ENCODE peak calls at places on chromosome 12, in ten cellular contexts. One of them, this sample, is unnamed.
A peak's percentile ranks its signal among the peaks of the same experiment; 100 is the strongest.

GRCh38 chr12:131106542-131106941 is 152.8 kb downstream of the ADGRD1 start:
- DNase-seq in lung: no peak
- DNase-seq in fibroblast of mammary gland: no peak
- DNase-seq in GM23338: no peak
- DNase-seq in osteoblast: no peak
- DNase-seq in kidney: no peak
- DNase-seq in breast epithelium: no peak
- DNase-seq in fibroblast of villous mesenchyme: no peak
- DNase-seq in heart left ventricle: no peak
- DNase-seq in tibial artery: no peak
- DNase-seq in this sample: no peak

GRCh38 chr12:122004633-122005071 is 17.0 kb upstream of the BCL7A start:
- DNase-seq in lung: no peak
- DNase-seq in fibroblast of mammary gland: peak; percentile 12
- DNase-seq in GM23338: no peak
- DNase-seq in osteoblast: no peak
- DNase-seq in kidney: peak; percentile 61
- DNase-seq in breast epithelium: no peak
- DNase-seq in fibroblast of villous mesenchyme: no peak
- DNase-seq in heart left ventricle: peak; percentile 37
- DNase-seq in tibial artery: no peak
- DNase-seq in this sample: no peak

GRCh38 chr12:51388066-51388799 is 3.0 kb downstream of the GALNT6 start:
- DNase-seq in lung: no peak
- DNase-seq in fibroblast of mammary gland: peak; percentile 34
- DNase-seq in GM23338: peak; percentile 26
- DNase-seq in osteoblast: peak; percentile 80
- DNase-seq in kidney: no peak
- DNase-seq in breast epithelium: peak; percentile 58
- DNase-seq in fibroblast of villous mesenchyme: peak; percentile 68
- DNase-seq in heart left ventricle: no peak
- DNase-seq in tibial artery: peak; percentile 67
- DNase-seq in this sample: peak; percentile 65

GRCh38 chr12:53091756-53092155 is 5.7 kb upstream of the IGFBP6 start:
- DNase-seq in lung: no peak
- DNase-seq in fibroblast of mammary gland: no peak
- DNase-seq in GM23338: no peak
- DNase-seq in osteoblast: no peak
- DNase-seq in kidney: no peak
- DNase-seq in breast epithelium: no peak
- DNase-seq in fibroblast of villous mesenchyme: no peak
- DNase-seq in heart left ventricle: no peak
- DNase-seq in tibial artery: peak; percentile 15
- DNase-seq in this sample: no peak

GRCh38 chr12:132174015-132174660 is 29.9 kb downstream of the NOC4L start:
- DNase-seq in lung: no peak
- DNase-seq in fibroblast of mammary gland: no peak
- DNase-seq in GM23338: no peak
- DNase-seq in osteoblast: no peak
- DNase-seq in kidney: peak; percentile 73
- DNase-seq in breast epithelium: no peak
- DNase-seq in fibroblast of villous mesenchyme: no peak
- DNase-seq in heart left ventricle: peak; percentile 53
- DNase-seq in tibial artery: no peak
- DNase-seq in this sample: no peak

GRCh38 chr12:55824726-55825125 is 4.7 kb downstream of the DNAJC14 start:
- DNase-seq in lung: no peak
- DNase-seq in fibroblast of mammary gland: no peak
- DNase-seq in GM23338: no peak
- DNase-seq in osteoblast: no peak
- DNase-seq in kidney: no peak
- DNase-seq in breast epithelium: no peak
- DNase-seq in fibroblast of villous mesenchyme: no peak
- DNase-seq in heart left ventricle: no peak
- DNase-seq in tibial artery: no peak
- DNase-seq in this sample: no peak

GRCh38 chr12:24596768-24597388 is 352.0 kb downstream of the BCAT1 start:
- DNase-seq in lung: no peak
- DNase-seq in fibroblast of mammary gland: peak; percentile 71
- DNase-seq in GM23338: peak; percentile 74
- DNase-seq in osteoblast: no peak
- DNase-seq in kidney: no peak
- DNase-seq in breast epithelium: no peak
- DNase-seq in fibroblast of villous mesenchyme: peak; percentile 65
- DNase-seq in heart left ventricle: no peak
- DNase-seq in tibial artery: no peak
- DNase-seq in this sample: peak; percentile 68

GRCh38 chr12:65943388-65944137 is 119.3 kb downstream of the HMGA2 start:
- DNase-seq in lung: no peak
- DNase-seq in fibroblast of mammary gland: peak; percentile 76
- DNase-seq in GM23338: peak; percentile 48
- DNase-seq in osteoblast: no peak
- DNase-seq in kidney: no peak
- DNase-seq in breast epithelium: no peak
- DNase-seq in fibroblast of villous mesenchyme: peak; percentile 47
- DNase-seq in heart left ventricle: no peak
- DNase-seq in tibial artery: no peak
- DNase-seq in this sample: peak; percentile 74

GRCh38 chr12:40192704-40193255 is 32.0 kb upstream of the LRRK2 start:
- DNase-seq in lung: no peak
- DNase-seq in fibroblast of mammary gland: no peak
- DNase-seq in GM23338: no peak
- DNase-seq in osteoblast: no peak
- DNase-seq in kidney: no peak
- DNase-seq in breast epithelium: no peak
- DNase-seq in fibroblast of villous mesenchyme: no peak
- DNase-seq in heart left ventricle: no peak
- DNase-seq in tibial artery: no peak
- DNase-seq in this sample: no peak

GRCh38 chr12:82994117-82994516 is 307.4 kb downstream of the TMTC2 start:
- DNase-seq in lung: no peak
- DNase-seq in fibroblast of mammary gland: no peak
- DNase-seq in GM23338: no peak
- DNase-seq in osteoblast: no peak
- DNase-seq in kidney: no peak
- DNase-seq in breast epithelium: no peak
- DNase-seq in fibroblast of villous mesenchyme: no peak
- DNase-seq in heart left ventricle: no peak
- DNase-seq in tibial artery: no peak
- DNase-seq in this sample: no peak

GRCh38 chr12:63068857-63069442 is 82.1 kb downstream of the AVPR1A start:
- DNase-seq in lung: no peak
- DNase-seq in fibroblast of mammary gland: peak; percentile 72
- DNase-seq in GM23338: peak; percentile 77
- DNase-seq in osteoblast: no peak
- DNase-seq in kidney: no peak
- DNase-seq in breast epithelium: no peak
- DNase-seq in fibroblast of villous mesenchyme: peak; percentile 64
- DNase-seq in heart left ventricle: no peak
- DNase-seq in tibial artery: no peak
- DNase-seq in this sample: peak; percentile 76

GRCh38 chr12:109065154-109065852 is 12.9 kb downstream of the USP30 start:
- DNase-seq in lung: no peak
- DNase-seq in fibroblast of mammary gland: no peak
- DNase-seq in GM23338: no peak
- DNase-seq in osteoblast: no peak
- DNase-seq in kidney: no peak
- DNase-seq in breast epithelium: no peak
- DNase-seq in fibroblast of villous mesenchyme: no peak
- DNase-seq in heart left ventricle: no peak
- DNase-seq in tibial artery: no peak
- DNase-seq in this sample: no peak

GRCh38 chr12:22275847-22276246 is 58.7 kb downstream of the ST8SIA1 start:
- DNase-seq in lung: peak; percentile 63
- DNase-seq in fibroblast of mammary gland: peak; percentile 99
- DNase-seq in GM23338: no peak
- DNase-seq in osteoblast: peak; percentile 58
- DNase-seq in kidney: peak; percentile 94
- DNase-seq in breast epithelium: peak; percentile 97
- DNase-seq in fibroblast of villous mesenchyme: peak; percentile 96
- DNase-seq in heart left ventricle: peak; percentile 77
- DNase-seq in tibial artery: peak; percentile 97
- DNase-seq in this sample: peak; percentile 100

GRCh38 chr12:62631531-62632520 is 165.2 kb downstream of the MON2 start:
- DNase-seq in lung: peak; percentile 41
- DNase-seq in fibroblast of mammary gland: peak; percentile 90
- DNase-seq in GM23338: peak; percentile 84
- DNase-seq in osteoblast: peak; percentile 98
- DNase-seq in kidney: peak; percentile 89
- DNase-seq in breast epithelium: peak; percentile 74
- DNase-seq in fibroblast of villous mesenchyme: peak; percentile 70
- DNase-seq in heart left ventricle: peak; percentile 81
- DNase-seq in tibial artery: peak; percentile 83
- DNase-seq in this sample: peak; percentile 80

GRCh38 chr12:3117628-3118027 is 40.4 kb downstream of the TSPAN9 start:
- DNase-seq in lung: no peak
- DNase-seq in fibroblast of mammary gland: peak; percentile 94
- DNase-seq in GM23338: no peak
- DNase-seq in osteoblast: peak; percentile 90
- DNase-seq in kidney: no peak
- DNase-seq in breast epithelium: no peak
- DNase-seq in fibroblast of villous mesenchyme: peak; percentile 94
- DNase-seq in heart left ventricle: no peak
- DNase-seq in tibial artery: no peak
- DNase-seq in this sample: peak; percentile 88
- H3K4me3 ChIP-seq in lung: no peak overlapping the region
- H3K4me3 ChIP-seq in fibroblast of mammary gland: no peak overlapping the region
- H3K4me3 ChIP-seq in GM23338: no peak overlapping the region
- H3K4me3 ChIP-seq in osteoblast: peak overlapping the region; percentile 17
- H3K4me3 ChIP-seq in kidney: no peak overlapping the region
- H3K4me3 ChIP-seq in breast epithelium: no peak overlapping the region
- H3K4me3 ChIP-seq in fibroblast of villous mesenchyme: no peak overlapping the region
- H3K4me3 ChIP-seq in heart left ventricle: no peak overlapping the region
- H3K4me3 ChIP-seq in tibial artery: no peak overlapping the region
- H3K4me3 ChIP-seq in this sample: peak overlapping the region; percentile 29

DNA sequence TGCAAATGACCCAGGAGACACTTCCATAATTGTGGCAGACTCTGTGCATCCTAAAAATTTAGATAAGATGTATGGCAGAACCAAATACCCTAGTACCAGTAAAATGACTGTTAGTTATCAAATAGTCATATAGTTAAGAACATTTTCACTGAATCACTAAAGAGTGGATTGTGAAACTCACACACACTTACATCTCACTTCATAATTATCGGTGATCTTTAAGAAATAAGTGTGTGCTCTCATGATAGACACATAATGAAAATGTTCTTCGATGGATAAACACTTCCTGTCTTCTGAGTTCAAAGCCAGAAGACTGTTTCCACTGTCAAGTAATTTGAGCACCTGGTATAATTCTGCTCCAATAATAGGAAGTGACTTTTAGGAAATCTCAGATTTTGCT is 19.1 kb upstream of the KLRB1 start:
- DNase-seq in lung: no peak
- DNase-seq in fibroblast of mammary gland: no peak
- DNase-seq in GM23338: no peak
- DNase-seq in osteoblast: no peak
- DNase-seq in kidney: no peak
- DNase-seq in breast epithelium: no peak
- DNase-seq in fibroblast of villous mesenchyme: no peak
- DNase-seq in heart left ventricle: no peak
- DNase-seq in tibial artery: no peak
- DNase-seq in this sample: no peak
- TF ChIP-seq CTCF in lung: no peak
- TF ChIP-seq CTCF in fibroblast of mammary gland: no peak
- TF ChIP-seq CTCF in GM23338: no peak
- TF ChIP-seq CTCF in osteoblast: no peak
- TF ChIP-seq CTCF in kidney: no peak
- TF ChIP-seq CTCF in breast epithelium: no peak
- TF ChIP-seq CTCF in fibroblast of villous mesenchyme: no peak
- TF ChIP-seq CTCF in heart left ventricle: no peak
- TF ChIP-seq CTCF in tibial artery: no peak
- TF ChIP-seq CTCF in this sample: no peak

DNA sequence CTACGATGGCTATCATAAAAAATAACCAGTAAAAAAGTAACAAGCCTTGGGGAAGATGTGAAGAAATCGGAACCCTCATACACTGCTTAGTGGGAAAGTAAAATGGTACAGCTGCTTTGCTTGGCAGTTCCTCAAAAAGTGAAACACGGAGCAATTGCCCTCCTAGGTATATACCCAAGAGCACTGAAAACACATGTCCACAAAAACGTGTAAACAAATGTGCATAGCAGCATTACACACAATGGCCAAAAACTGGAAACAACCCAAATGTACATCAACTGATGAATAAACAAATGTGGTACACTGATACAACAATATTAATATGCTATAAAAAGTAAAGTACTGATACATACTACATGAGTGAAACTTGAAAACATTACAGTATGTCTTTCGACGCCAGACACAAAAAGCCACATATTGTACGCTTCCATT is 1.2 kb downstream of the SLC41A2 start:
- DNase-seq in lung: no peak
- DNase-seq in fibroblast of mammary gland: peak; percentile 26
- DNase-seq in GM23338: no peak
- DNase-seq in osteoblast: no peak
- DNase-seq in kidney: no peak
- DNase-seq in breast epithelium: no peak
- DNase-seq in fibroblast of villous mesenchyme: peak; percentile 42
- DNase-seq in heart left ventricle: no peak
- DNase-seq in tibial artery: no peak
- DNase-seq in this sample: peak; percentile 37
- H3K4me3 ChIP-seq in lung: no peak overlapping the region
- H3K4me3 ChIP-seq in fibroblast of mammary gland: peak overlapping the region; percentile 62
- H3K4me3 ChIP-seq in GM23338: peak overlapping the region; percentile 75
- H3K4me3 ChIP-seq in osteoblast: peak overlapping the region; percentile 89
- H3K4me3 ChIP-seq in kidney: no peak overlapping the region
- H3K4me3 ChIP-seq in breast epithelium: peak overlapping the region; percentile 86
- H3K4me3 ChIP-seq in fibroblast of villous mesenchyme: no peak overlapping the region
- H3K4me3 ChIP-seq in heart left ventricle: peak overlapping the region; percentile 81
- H3K4me3 ChIP-seq in tibial artery: peak overlapping the region; percentile 86
- H3K4me3 ChIP-seq in this sample: peak overlapping the region; percentile 77

GRCh38 chr12:6288235-6288634 is 22.2 kb upstream of the PLEKHG6 start:
- DNase-seq in lung: no peak
- DNase-seq in fibroblast of mammary gland: peak; percentile 74
- DNase-seq in GM23338: no peak
- DNase-seq in osteoblast: peak; percentile 58
- DNase-seq in kidney: no peak
- DNase-seq in breast epithelium: no peak
- DNase-seq in fibroblast of villous mesenchyme: no peak
- DNase-seq in heart left ventricle: no peak
- DNase-seq in tibial artery: no peak
- DNase-seq in this sample: peak; percentile 44
- TF ChIP-seq CTCF in lung: no peak
- TF ChIP-seq CTCF in fibroblast of mammary gland: no peak
- TF ChIP-seq CTCF in GM23338: no peak
- TF ChIP-seq CTCF in osteoblast: no peak
- TF ChIP-seq CTCF in kidney: no peak
- TF ChIP-seq CTCF in breast epithelium: no peak
- TF ChIP-seq CTCF in fibroblast of villous mesenchyme: no peak
- TF ChIP-seq CTCF in heart left ventricle: no peak
- TF ChIP-seq CTCF in tibial artery: no peak
- TF ChIP-seq CTCF in this sample: no peak